ENCODE peak calls at places on chromosomes 2 and 18, in nine cellular contexts. L is spleen; K is transverse colon; N is right lobe of liver; P is uterus; D is CD8-positive, alpha-beta T cell; Z is body of pancreas; U is heart left ventricle; Y is ovary. G is an unnamed sample.
A peak's percentile ranks its signal among the peaks of the same experiment; 100 is the strongest.

GRCh38 chr2:86020984-86021383 is 84.7 kb downstream of the POLR1A start:
- DNase-seq in Z (no peak), L (peak; percentile 56), U (no peak), N (no peak), Y (no peak), D (no peak), K (no peak), P (peak; percentile 25), G (no peak)

GRCh38 chr18:23106575-23106974 is 28.7 kb upstream of the CABLES1 start:
- DNase-seq in D (no peak), K (peak; percentile 61), P (no peak), U (no peak), N (no peak), L (no peak), Z (no peak), Y (no peak), G (no peak)

GRCh38 chr18:75200644-75201272 is 8.2 kb downstream of the PTGR3 start:
- DNase-seq in Y (no peak), P (no peak), N (no peak), K (no peak), D (no peak), L (no peak), U (no peak), Z (no peak), G (no peak)

GRCh38 chr18:6219116-6219717 is 195.5 kb downstream of the L3MBTL4 start:
- DNase-seq in K (no peak), Y (no peak), L (no peak), Z (no peak), U (no peak), N (peak; percentile 51), P (peak; percentile 17), D (no peak), G (no peak)

GRCh38 chr2:64142817-64143153 is 1.4 kb downstream of the PELI1 start:
- DNase-seq in U (no peak), P (no peak), K (no peak), L (no peak), Y (no peak), N (no peak), D (no peak), Z (no peak), G (no peak)

GRCh38 chr2:129775941-129776653 is 203.4 kb upstream of the RAB6C start:
- DNase-seq in U (no peak), P (no peak), L (no peak), N (no peak), Z (no peak), D (no peak), K (no peak), Y (no peak), G (no peak)

GRCh38 chr2:222054813-222055212 is 244.0 kb downstream of the PAX3 start:
- DNase-seq in D (no peak), U (no peak), N (no peak), P (no peak), K (no peak), Z (no peak), L (no peak), Y (no peak), G (no peak)

GRCh38 chr2:204795156-204795555 is 249.9 kb downstream of the PARD3B start:
- DNase-seq in D (no peak), Y (no peak), P (no peak), Z (no peak), L (no peak), U (no peak), K (no peak), N (no peak), G (no peak)

GRCh38 chr2:71664161-71664560 is 210.8 kb downstream of the DYSF start:
- DNase-seq in D (no peak), N (no peak), U (peak; percentile 29), P (no peak), K (no peak), Z (no peak), L (peak; percentile 54), Y (no peak), G (peak; percentile 22)

GRCh38 chr18:64134044-64134757 is 14.7 kb downstream of the LINC00305 start:
- DNase-seq in N (no peak), Y (no peak), P (no peak), U (no peak), K (no peak), Z (no peak), D (no peak), L (no peak), G (no peak)

GRCh38 chr2:80151651-80152050 is 152.9 kb downstream of the LRRTM1 start:
- DNase-seq in L (no peak), U (no peak), P (no peak), D (no peak), Y (no peak), K (no peak), Z (no peak), N (no peak), G (no peak)

GRCh38 chr2:191567229-191567628 is 110.7 kb upstream of the NABP1 start:
- DNase-seq in K (peak; percentile 18), D (no peak), L (no peak), Y (no peak), Z (no peak), U (no peak), N (no peak), P (no peak), G (no peak)

GRCh38 chr2:105186967-105187498 is 54.5 kb upstream of the GPR45 start:
- DNase-seq in Z (no peak), U (no peak), L (no peak), D (no peak), Y (no peak), N (no peak), P (no peak), K (no peak), G (no peak)

GRCh38 chr2:174748948-174749347 is 15.3 kb downstream of the CHRNA1 start:
- DNase-seq in K (peak; percentile 74), Z (peak; percentile 60), Y (peak; percentile 42), L (no peak), D (peak; percentile 66), U (no peak), P (peak; percentile 38), N (peak; percentile 57), G (peak; percentile 51)

GRCh38 chr2:187075106-187076070 is 226.4 kb upstream of the ZSWIM2 start:
- DNase-seq in L (no peak), U (no peak), K (peak; percentile 36), Z (no peak), Y (no peak), P (no peak), D (no peak), N (no peak), G (no peak)

GRCh38 chr18:22346968-22347611 is 70.6 kb downstream of the CTAGE1 start:
- DNase-seq in L (peak; percentile 88), Z (peak; percentile 78), K (peak; percentile 86), U (peak; percentile 87), N (peak; percentile 96), D (no peak), P (peak; percentile 81), Y (peak; percentile 77), G (peak; percentile 57)

DNA sequence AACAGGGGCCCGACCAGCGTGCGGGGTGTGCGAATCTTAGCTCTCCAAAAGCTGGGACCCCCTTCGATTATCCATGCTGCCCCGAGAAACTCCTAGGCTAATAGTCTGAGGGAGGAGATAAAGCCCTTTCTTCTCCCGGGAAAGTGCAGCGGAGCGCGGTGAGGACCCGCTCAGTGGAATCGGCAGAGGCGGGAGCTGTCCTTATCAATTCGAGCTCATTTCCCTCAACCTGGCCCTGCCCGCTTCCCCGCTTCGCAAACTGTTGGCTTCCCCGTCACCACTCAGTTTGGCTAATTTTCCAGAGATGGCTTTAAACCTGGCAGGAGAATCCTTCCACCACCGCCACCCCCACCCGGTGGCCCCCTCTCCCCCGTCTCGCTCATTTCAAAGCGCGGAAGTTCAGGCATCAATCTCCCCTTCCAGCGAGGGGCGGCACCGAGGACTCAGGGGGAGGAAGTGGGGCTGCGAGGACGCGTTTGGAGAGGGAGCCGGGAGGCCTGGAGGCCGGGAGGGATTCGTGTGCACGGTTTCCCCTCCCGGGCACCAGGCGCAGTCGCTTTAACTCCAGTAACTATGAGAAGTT is 1.6 kb downstream of the KLHL14 start:
- DNase-seq in D (no peak), L (peak; percentile 84), N (no peak), K (no peak), P (no peak), Y (peak; percentile 16), U (peak; percentile 60), Z (peak; percentile 2), G (no peak)
- H3K27me3 ChIP-seq in D (peaks cover 5% of the 10 kb centered on the region), L (peaks cover 11% of the 10 kb centered on the region), N (peaks cover 11% of the 10 kb centered on the region), K (peaks cover 63% of the 10 kb centered on the region), P (peaks cover 8% of the 10 kb centered on the region), Y (no peaks in the 10 kb centered on the region), U (peaks cover 22% of the 10 kb centered on the region), Z (peaks cover 18% of the 10 kb centered on the region), G (no peaks in the 10 kb centered on the region)

DNA sequence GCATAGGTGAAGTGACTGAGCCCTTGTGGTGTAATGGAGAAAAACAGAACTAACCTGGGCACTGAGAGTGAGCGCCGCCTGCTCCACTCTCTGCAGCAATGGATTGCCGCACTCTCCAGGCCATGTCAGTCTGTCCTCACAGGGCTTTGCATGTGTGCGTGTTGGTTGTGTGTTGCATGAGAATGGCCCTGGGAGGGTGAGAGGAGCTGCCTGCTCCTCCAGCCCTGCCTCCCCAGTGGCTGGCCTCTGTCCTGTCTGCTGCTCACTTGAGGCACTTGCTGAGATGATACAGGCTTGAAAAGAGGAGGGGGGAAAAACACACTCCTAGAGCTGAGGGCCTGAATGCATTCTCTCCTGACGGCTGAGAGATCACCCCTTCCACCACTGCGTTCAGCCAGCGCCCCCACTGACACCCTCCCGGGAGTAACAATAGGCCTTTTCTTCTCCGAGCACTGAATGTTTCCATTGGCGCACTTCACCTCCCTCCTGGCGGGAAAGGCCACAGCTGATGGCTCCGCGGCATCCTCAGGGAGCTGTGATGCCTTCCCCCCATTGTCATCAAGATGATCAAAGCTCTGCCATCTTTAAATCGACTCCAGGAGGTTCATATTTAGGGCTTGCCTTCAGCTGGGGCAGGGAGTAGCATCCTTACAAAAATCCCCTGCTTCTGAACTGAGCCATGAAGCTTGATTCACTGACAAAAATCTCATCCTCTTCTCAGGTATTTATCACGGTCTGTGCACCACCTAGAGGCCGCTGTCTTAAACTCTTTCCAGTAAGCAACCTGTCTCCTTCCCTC is 49.9 kb upstream of the DAPL1 start:
- DNase-seq in K (peak; percentile 37), P (peak; percentile 35), Y (peak; percentile 54), D (no peak), U (no peak), L (no peak), Z (peak; percentile 59), N (peak; percentile 58), G (no peak)
- TF ChIP-seq CTCF in K (no peak), P (peak; percentile 39), Y (no peak), D (no peak), U (peak; percentile 52), L (no peak), Z (peak; percentile 68), N (peak; percentile 64), G (peak; percentile 14)

DNA sequence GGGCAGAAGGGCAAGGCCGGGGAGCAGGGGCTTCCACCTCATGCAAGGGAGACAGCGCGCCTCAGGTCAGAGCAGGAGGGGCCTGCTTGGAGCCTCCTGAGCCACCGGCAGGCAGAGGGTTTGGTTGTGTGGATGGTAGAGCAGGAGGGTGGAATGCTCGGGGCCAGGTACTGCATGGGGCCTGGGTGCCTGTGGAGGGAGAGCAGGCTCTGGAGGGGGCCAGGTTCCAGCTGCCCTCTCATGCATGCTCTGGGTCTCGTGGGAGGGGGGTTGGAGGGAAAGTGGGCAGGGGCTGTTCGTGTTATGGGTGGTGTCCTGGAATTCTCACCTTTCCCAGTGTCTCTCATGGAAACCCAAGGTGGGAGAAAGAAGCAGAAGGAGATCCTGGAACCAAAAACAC is 3.2 kb upstream of the IL1R2 start:
- DNase-seq in P (no peak), Z (no peak), N (no peak), K (no peak), U (no peak), D (no peak), Y (no peak), L (no peak), G (no peak)
- H3K27me3 ChIP-seq in P (no peaks in the 10 kb centered on the region), Z (no peaks in the 10 kb centered on the region), N (no peaks in the 10 kb centered on the region), K (no peaks in the 10 kb centered on the region), U (no peaks in the 10 kb centered on the region), D (no peaks in the 10 kb centered on the region), Y (no peaks in the 10 kb centered on the region), L (no peaks in the 10 kb centered on the region), G (no peaks in the 10 kb centered on the region)

GRCh38 chr2:36359006-36359580 is 3.5 kb downstream of the CRIM1 start:
- DNase-seq in L (no peak), P (no peak), U (no peak), Z (no peak), K (no peak), D (no peak), N (no peak), Y (no peak), G (no peak)
- TF ChIP-seq CTCF in L (no peak), P (no peak), U (no peak), Z (peak; percentile 30), K (peak; percentile 26), D (peak; percentile 28), N (no peak), Y (peak; percentile 13), G (peak; percentile 9)

G was measured in lung.